ENCODE peak calls at places on chromosomes 12 and 14, in six cellular contexts. One of them, this sample, is unnamed.

GRCh38 chr14:99203080-99203479 is 68.9 kb downstream of the BCL11B start:
- DNase-seq in CD8-positive, alpha-beta memory T cell: no peak
- DNase-seq in fibroblast of lung: no peak
- DNase-seq in tibial nerve: no peak
- DNase-seq in hepatocyte: no peak
- DNase-seq in endodermal cell: no peak
- DNase-seq in this sample: no peak

GRCh38 chr12:19404232-19404880 is 34.9 kb upstream of the AEBP2 start:
- DNase-seq in CD8-positive, alpha-beta memory T cell: peak; percentile 54
- DNase-seq in fibroblast of lung: no peak
- DNase-seq in tibial nerve: no peak
- DNase-seq in hepatocyte: no peak
- DNase-seq in endodermal cell: no peak
- DNase-seq in this sample: no peak

GRCh38 chr12:28759334-28759733 is 389.7 kb upstream of the FAR2 start:
- DNase-seq in CD8-positive, alpha-beta memory T cell: no peak
- DNase-seq in fibroblast of lung: peak; percentile 21
- DNase-seq in tibial nerve: no peak
- DNase-seq in hepatocyte: peak; percentile 21
- DNase-seq in endodermal cell: peak; percentile 87
- DNase-seq in this sample: peak; percentile 62

GRCh38 chr12:15757553-15758255 is 31.5 kb downstream of the EPS8 start:
- DNase-seq in CD8-positive, alpha-beta memory T cell: no peak
- DNase-seq in fibroblast of lung: peak; percentile 77
- DNase-seq in tibial nerve: no peak
- DNase-seq in hepatocyte: peak; percentile 60
- DNase-seq in endodermal cell: peak; percentile 73
- DNase-seq in this sample: no peak

GRCh38 chr12:125143491-125143890 is 78.3 kb downstream of the AACS start:
- DNase-seq in CD8-positive, alpha-beta memory T cell: no peak
- DNase-seq in fibroblast of lung: peak; percentile 21
- DNase-seq in tibial nerve: no peak
- DNase-seq in hepatocyte: no peak
- DNase-seq in endodermal cell: no peak
- DNase-seq in this sample: no peak

GRCh38 chr12:42705863-42706262 is 116.3 kb upstream of the PRICKLE1 start:
- DNase-seq in CD8-positive, alpha-beta memory T cell: no peak
- DNase-seq in fibroblast of lung: peak; percentile 96
- DNase-seq in tibial nerve: peak; percentile 54
- DNase-seq in hepatocyte: peak; percentile 48
- DNase-seq in endodermal cell: no peak
- DNase-seq in this sample: no peak

GRCh38 chr14:41597647-41598046 is 9.0 kb upstream of the LRFN5 start:
- DNase-seq in CD8-positive, alpha-beta memory T cell: no peak
- DNase-seq in fibroblast of lung: no peak
- DNase-seq in tibial nerve: no peak
- DNase-seq in hepatocyte: no peak
- DNase-seq in endodermal cell: peak; percentile 78
- DNase-seq in this sample: no peak

GRCh38 chr14:24080888-24081738 is 9.8 kb downstream of the CPNE6 start:
- DNase-seq in CD8-positive, alpha-beta memory T cell: peak; percentile 64
- DNase-seq in fibroblast of lung: no peak
- DNase-seq in tibial nerve: no peak
- DNase-seq in hepatocyte: peak; percentile 67
- DNase-seq in endodermal cell: peak; percentile 85
- DNase-seq in this sample: peak; percentile 94

GRCh38 chr12:123164710-123165261 is 13.9 kb upstream of the PITPNM2 start:
- DNase-seq in CD8-positive, alpha-beta memory T cell: no peak
- DNase-seq in fibroblast of lung: no peak
- DNase-seq in tibial nerve: no peak
- DNase-seq in hepatocyte: no peak
- DNase-seq in endodermal cell: no peak
- DNase-seq in this sample: no peak

GRCh38 chr12:123165537-123165936 is 14.6 kb upstream of the PITPNM2 start:
- DNase-seq in CD8-positive, alpha-beta memory T cell: no peak
- DNase-seq in fibroblast of lung: no peak
- DNase-seq in tibial nerve: no peak
- DNase-seq in hepatocyte: no peak
- DNase-seq in endodermal cell: no peak
- DNase-seq in this sample: no peak

GRCh38 chr12:123164222-123164621 is 13.3 kb upstream of the PITPNM2 start:
- DNase-seq in CD8-positive, alpha-beta memory T cell: no peak
- DNase-seq in fibroblast of lung: no peak
- DNase-seq in tibial nerve: no peak
- DNase-seq in hepatocyte: no peak
- DNase-seq in endodermal cell: no peak
- DNase-seq in this sample: no peak

GRCh38 chr12:123163227-123163626 is 12.3 kb upstream of the PITPNM2 start:
- DNase-seq in CD8-positive, alpha-beta memory T cell: no peak
- DNase-seq in fibroblast of lung: no peak
- DNase-seq in tibial nerve: no peak
- DNase-seq in hepatocyte: no peak
- DNase-seq in endodermal cell: no peak
- DNase-seq in this sample: no peak

DNA sequence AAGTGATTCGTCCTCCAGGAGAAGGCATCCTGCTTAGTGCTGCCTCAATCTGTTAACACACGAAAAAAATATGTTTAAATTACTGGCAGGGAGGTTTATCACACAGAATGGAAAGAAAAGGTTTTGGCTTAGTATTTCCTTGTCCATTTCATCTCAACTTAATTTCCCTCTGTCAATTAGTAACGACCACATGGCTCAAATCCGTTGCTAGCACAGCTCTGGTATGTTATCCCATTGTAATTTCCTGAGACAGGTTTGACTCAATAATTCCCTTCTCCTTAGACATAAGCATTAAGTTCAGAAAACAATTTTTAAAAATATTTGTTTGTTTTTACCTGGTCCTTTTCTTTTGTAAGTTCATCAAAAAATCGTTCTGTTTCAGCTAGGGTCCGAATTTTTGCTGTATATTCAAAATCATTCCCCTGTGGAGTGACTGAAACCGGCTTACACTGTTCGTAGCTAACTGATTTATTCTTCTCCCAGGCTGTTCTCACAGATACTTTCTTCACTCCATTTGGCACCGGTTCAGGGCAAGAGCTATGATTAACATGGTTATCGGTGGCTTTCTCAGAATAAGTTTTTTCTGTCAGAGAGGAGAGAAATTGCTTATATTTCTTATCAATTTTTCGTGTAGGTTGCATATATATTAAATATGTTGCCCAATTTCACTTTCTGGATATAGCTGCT is 10.1 kb upstream of the PITPNM2 start:
- DNase-seq in CD8-positive, alpha-beta memory T cell: no peak
- DNase-seq in fibroblast of lung: peak; percentile 45
- DNase-seq in tibial nerve: no peak
- DNase-seq in hepatocyte: no peak
- DNase-seq in endodermal cell: no peak
- DNase-seq in this sample: no peak
- H3K4me3 ChIP-seq in CD8-positive, alpha-beta memory T cell: no peak overlapping the region
- H3K4me3 ChIP-seq in fibroblast of lung: no peak overlapping the region
- H3K4me3 ChIP-seq in tibial nerve: no peak overlapping the region
- H3K4me3 ChIP-seq in hepatocyte: no peak overlapping the region
- H3K4me3 ChIP-seq in endodermal cell: no peak overlapping the region
- H3K4me3 ChIP-seq in this sample: no peak overlapping the region

DNA sequence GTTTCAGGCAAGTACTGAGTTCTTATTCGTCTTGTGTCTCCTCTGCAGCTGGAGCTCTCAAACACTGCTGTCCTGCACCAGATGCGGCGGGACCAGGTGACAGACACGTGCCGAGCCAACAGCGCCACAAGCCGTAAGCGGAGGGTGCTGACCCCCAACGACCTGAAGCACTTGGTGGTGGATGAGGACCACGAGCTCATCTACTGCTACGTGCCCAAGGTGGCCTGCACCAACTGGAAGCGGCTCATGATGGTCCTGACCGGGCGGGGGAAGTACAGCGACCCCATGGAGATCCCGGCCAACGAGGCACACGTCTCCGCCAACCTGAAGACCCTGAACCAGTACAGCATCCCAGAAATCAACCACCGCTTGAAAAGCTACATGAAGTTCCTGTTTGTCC is 201.2 kb downstream of the SLC41A2 start:
- DNase-seq in CD8-positive, alpha-beta memory T cell: no peak
- DNase-seq in fibroblast of lung: no peak
- DNase-seq in tibial nerve: no peak
- DNase-seq in hepatocyte: no peak
- DNase-seq in endodermal cell: no peak
- DNase-seq in this sample: peak; percentile 2
- H3K36me3 ChIP-seq in CD8-positive, alpha-beta memory T cell: peaks cover 16% of the 10 kb centered on the region
- H3K36me3 ChIP-seq in fibroblast of lung: no peaks in the 10 kb centered on the region
- H3K36me3 ChIP-seq in tibial nerve: no peaks in the 10 kb centered on the region
- H3K36me3 ChIP-seq in hepatocyte: no peaks in the 10 kb centered on the region
- H3K36me3 ChIP-seq in endodermal cell: peaks cover 16% of the 10 kb centered on the region
- H3K36me3 ChIP-seq in this sample: no peaks in the 10 kb centered on the region

DNA sequence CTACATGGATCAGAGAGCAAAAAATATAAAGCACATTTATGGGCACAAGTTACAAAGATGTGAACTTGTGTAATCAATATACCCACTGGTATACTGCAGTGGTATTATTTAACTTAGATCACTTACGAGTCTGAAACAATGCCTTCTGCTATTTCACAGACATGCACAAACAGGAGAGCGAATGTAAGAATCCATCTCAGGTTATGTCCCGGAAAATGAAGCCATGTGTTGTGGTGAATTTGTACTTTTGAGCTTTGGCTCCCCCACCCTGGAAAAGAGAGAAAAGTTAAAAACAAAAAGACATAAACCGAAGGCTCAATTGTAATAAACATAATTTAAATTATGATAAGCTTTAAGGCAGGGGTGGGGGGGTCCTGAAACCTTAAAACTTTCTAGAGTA is 7.6 kb downstream of the ABCC9 start:
- DNase-seq in CD8-positive, alpha-beta memory T cell: no peak
- DNase-seq in fibroblast of lung: no peak
- DNase-seq in tibial nerve: no peak
- DNase-seq in hepatocyte: no peak
- DNase-seq in endodermal cell: no peak
- DNase-seq in this sample: no peak
- H3K27me3 ChIP-seq in CD8-positive, alpha-beta memory T cell: no peaks in the 10 kb centered on the region
- H3K27me3 ChIP-seq in fibroblast of lung: no peaks in the 10 kb centered on the region
- H3K27me3 ChIP-seq in tibial nerve: no peaks in the 10 kb centered on the region
- H3K27me3 ChIP-seq in hepatocyte: peaks cover 3% of the 10 kb centered on the region
- H3K27me3 ChIP-seq in endodermal cell: peaks cover 2% of the 10 kb centered on the region
- H3K27me3 ChIP-seq in this sample: no peaks in the 10 kb centered on the region

DNA sequence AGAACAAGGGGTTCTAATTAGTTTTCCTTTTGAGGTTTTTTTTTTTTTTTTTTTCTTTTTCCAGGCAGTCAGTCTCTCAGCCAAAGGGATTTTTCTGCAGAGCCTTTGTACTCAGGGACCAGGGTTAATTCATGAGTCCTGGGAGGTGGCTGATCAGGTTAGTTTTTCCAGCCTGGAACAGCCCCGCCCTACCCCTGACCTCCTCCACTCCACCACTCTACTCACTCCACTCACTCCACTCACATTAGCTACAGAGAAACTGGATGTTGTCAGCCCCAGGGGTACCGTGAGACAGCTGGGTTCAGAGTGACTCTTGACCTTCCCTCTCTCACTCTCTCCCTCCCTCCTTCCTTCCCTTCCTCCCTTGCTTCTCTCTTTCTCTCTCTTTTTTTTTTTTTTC is 161.0 kb downstream of the CRADD start:
- DNase-seq in CD8-positive, alpha-beta memory T cell: no peak
- DNase-seq in fibroblast of lung: no peak
- DNase-seq in tibial nerve: no peak
- DNase-seq in hepatocyte: no peak
- DNase-seq in endodermal cell: no peak
- DNase-seq in this sample: no peak
- H3K4me3 ChIP-seq in CD8-positive, alpha-beta memory T cell: no peak overlapping the region
- H3K4me3 ChIP-seq in fibroblast of lung: no peak overlapping the region
- H3K4me3 ChIP-seq in tibial nerve: no peak overlapping the region
- H3K4me3 ChIP-seq in hepatocyte: no peak overlapping the region
- H3K4me3 ChIP-seq in endodermal cell: no peak overlapping the region
- H3K4me3 ChIP-seq in this sample: no peak overlapping the region

DNA sequence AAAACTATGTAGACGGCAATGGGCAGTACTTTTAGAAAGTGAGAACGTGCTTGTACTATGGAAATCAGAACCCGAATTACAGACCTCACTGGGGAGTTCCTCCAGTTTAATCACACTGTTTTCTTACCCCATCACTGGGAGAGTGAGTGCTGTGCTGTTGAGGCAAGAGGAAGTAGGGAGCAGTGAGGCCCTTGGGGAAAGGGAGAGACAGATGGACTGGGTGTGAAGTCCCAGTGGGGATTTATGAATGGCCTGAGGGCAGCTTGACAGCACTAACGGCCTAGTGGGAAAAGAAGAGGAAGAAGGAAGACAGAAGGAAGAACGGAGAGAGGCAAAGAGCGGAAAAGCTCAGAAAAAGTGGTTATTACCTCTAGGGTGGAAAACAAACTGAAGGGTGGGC is 5.7 kb downstream of the MCRS1 start:
- DNase-seq in CD8-positive, alpha-beta memory T cell: no peak
- DNase-seq in fibroblast of lung: no peak
- DNase-seq in tibial nerve: no peak
- DNase-seq in hepatocyte: no peak
- DNase-seq in endodermal cell: no peak
- DNase-seq in this sample: no peak
- H3K36me3 ChIP-seq in CD8-positive, alpha-beta memory T cell: peaks cover 57% of the 10 kb centered on the region
- H3K36me3 ChIP-seq in fibroblast of lung: peaks cover 35% of the 10 kb centered on the region
- H3K36me3 ChIP-seq in tibial nerve: peaks cover 17% of the 10 kb centered on the region
- H3K36me3 ChIP-seq in hepatocyte: no peaks in the 10 kb centered on the region
- H3K36me3 ChIP-seq in endodermal cell: peaks cover 78% of the 10 kb centered on the region
- H3K36me3 ChIP-seq in this sample: peaks cover 55% of the 10 kb centered on the region

This sample was measured in H7.